ENCODE peak calls at places on chromosomes 13 and 19, in five cellular contexts. H, T, U, M and P are unnamed samples.

GRCh38 chr19:41837981-41838708 is 6.3 kb downstream of the LYPD4 start:
- DNase-seq in T (no peak), H (no peak), M (no peak), U (no peak), P (no peak)

GRCh38 chr13:27006519-27007161 is 165.0 kb downstream of the USP12 start:
- DNase-seq in U (no peak), M (peak), H (no peak), T (no peak), P (peak)

GRCh38 chr19:40641306-40641705 is 40.1 kb downstream of the LTBP4 start:
- DNase-seq in T (no peak), M (no peak), U (no peak), H (no peak), P (no peak)

GRCh38 chr13:35475131-35475959 is 1.1 kb downstream of the MAB21L1 start:
- DNase-seq in H (no peak), M (peak), U (no peak), T (no peak), P (peak)

GRCh38 chr19:35266904-35267817 is 1.6 kb upstream of the USF2 start:
- DNase-seq in U (no peak), H (no peak), T (peak), M (no peak), P (no peak)

GRCh38 chr13:60431108-60431700 is 34.2 kb downstream of the TDRD3 start:
- DNase-seq in T (no peak), H (no peak), M (no peak), U (no peak), P (peak)

GRCh38 chr13:21037656-21038055 is 23.7 kb downstream of the LATS2 start:
- DNase-seq in M (no peak), T (no peak), U (no peak), H (no peak), P (no peak)

GRCh38 chr13:49655906-49656305 is 27.6 kb downstream of the ARL11 start:
- DNase-seq in H (no peak), T (no peak), M (no peak), U (no peak), P (no peak)

GRCh38 chr13:46170687-46171086 is 11.3 kb downstream of the LCP1 start:
- DNase-seq in H (no peak), M (peak), T (no peak), U (no peak), P (peak)

GRCh38 chr13:45784755-45785675 is 66.5 kb downstream of the SIAH3 start:
- DNase-seq in H (no peak), U (no peak), T (no peak), M (no peak), P (no peak)

GRCh38 chr19:50843205-50843604 is 9.8 kb upstream of the KLK15 start:
- DNase-seq in T (no peak), U (no peak), H (no peak), M (no peak), P (no peak)

GRCh38 chr19:32172761-32173160 is 172.6 kb upstream of the ZNF507 start:
- DNase-seq in T (no peak), U (no peak), H (no peak), M (no peak), P (no peak)

GRCh38 chr13:101157261-101157660 is 259.0 kb downstream of the NALCN start:
- DNase-seq in T (no peak), U (no peak), M (peak), H (no peak), P (no peak)

GRCh38 chr19:35079826-35080225 is 35.8 kb upstream of the FXYD3 start:
- DNase-seq in M (no peak), U (no peak), H (no peak), T (no peak), P (no peak)